ENCODE peak calls at places on chromosomes 16 and 17, in five cellular contexts. V is colonic mucosa, H is mucosa of descending colon, C is GM10248, F is AG09319. S is an unnamed sample.

GRCh38 chr17:65243838-65244237 is 106.7 kb downstream of the RGS9 start:
- DNase-seq in F (no peak), H (no peak), C (no peak), V (no peak), S (no peak)

GRCh38 chr17:74728033-74728701 is 8.9 kb upstream of the RAB37 start:
- DNase-seq in H (no peak), V (no peak), F (no peak), C (no peak), S (no peak)

GRCh38 chr16:20415541-20415940 is 6.2 kb downstream of the ACSM5 start:
- DNase-seq in H (no peak), V (no peak), F (no peak), C (no peak), S (no peak)

GRCh38 chr16:57575468-57576277 is 33.2 kb downstream of the ADGRG5 start:
- DNase-seq in V (no peak), F (no peak), C (no peak), H (no peak), S (no peak)

GRCh38 chr17:382644-383533 is 30.3 kb upstream of the RPH3AL start:
- DNase-seq in V (no peak), C (no peak), F (no peak), H (no peak), S (no peak)

GRCh38 chr16:52597073-52597771 is 50.3 kb upstream of the TOX3 start:
- DNase-seq in H (no peak), V (peak; percentile 81), F (no peak), C (no peak), S (no peak)

GRCh38 chr17:8619294-8619693 is 11.2 kb downstream of the MYH10 start:
- DNase-seq in F (no peak), V (no peak), C (no peak), H (no peak), S (no peak)

GRCh38 chr16:51698647-51699046 is 547.6 kb upstream of the SALL1 start:
- DNase-seq in F (no peak), V (no peak), H (no peak), C (no peak), S (no peak)

GRCh38 chr17:19539841-19540311 is 6.2 kb downstream of the SLC47A1 start:
- DNase-seq in F (no peak), V (no peak), C (no peak), H (no peak), S (no peak)

GRCh38 chr17:21242026-21242700 is 11.0 kb downstream of the NATD1 start:
- DNase-seq in H (no peak), C (no peak), F (no peak), V (no peak), S (no peak)

DNA sequence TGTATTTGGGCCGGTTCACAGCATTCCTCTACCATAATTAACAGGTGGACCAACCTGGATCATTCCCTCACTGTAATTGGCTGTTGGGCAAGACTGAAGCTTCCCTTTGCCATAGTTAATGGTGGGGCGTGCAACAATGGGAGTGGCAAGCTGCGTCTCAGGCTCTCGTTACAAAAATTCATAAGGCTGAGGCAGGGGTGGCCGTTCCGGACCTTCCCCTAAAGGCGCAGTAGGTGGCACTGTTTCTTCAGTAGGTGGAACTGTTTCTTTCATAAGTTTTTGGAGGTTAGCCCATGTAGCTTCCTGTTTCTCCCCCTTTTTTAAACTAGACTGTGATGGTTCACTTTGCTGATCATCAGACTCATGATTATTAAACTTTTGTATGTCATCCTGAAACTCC is 17.0 kb upstream of the TMC5 start:
- DNase-seq in H (no peak), F (no peak), C (no peak), V (no peak), S (no peak)
- TF ChIP-seq CTCF in H (no peak), F (no peak), C (peak; percentile 8), V (no peak), S (peak; percentile 33)

GRCh38 chr17:28712037-28712704 is 483 bp upstream of the PROCA1 start:
- DNase-seq in V (peak; percentile 56), F (no peak), H (peak; percentile 84), C (peak; percentile 83), S (peak; percentile 85)
- TF ChIP-seq CTCF in V (no peak), F (no peak), H (no peak), C (peak; percentile 12), S (peak; percentile 12)

GRCh38 chr17:27457405-27457730 is 1.1 kb downstream of the KSR1 start:
- DNase-seq in V (no peak), F (no peak), H (no peak), C (no peak), S (no peak)

GRCh38 chr17:27457731-27458523 is 1.7 kb downstream of the KSR1 start:
- DNase-seq in F (peak; percentile 20), C (peak; percentile 57), H (no peak), V (no peak), S (peak; percentile 60)

GRCh38 chr17:27456681-27457404 is 595 bp downstream of the KSR1 start:
- DNase-seq in F (no peak), V (no peak), H (peak; percentile 64), C (no peak), S (peak; percentile 39)

GRCh38 chr17:27455569-27455913 is 707 bp upstream of the KSR1 start:
- DNase-seq in F (no peak), V (no peak), C (no peak), H (no peak), S (no peak)

DNA sequence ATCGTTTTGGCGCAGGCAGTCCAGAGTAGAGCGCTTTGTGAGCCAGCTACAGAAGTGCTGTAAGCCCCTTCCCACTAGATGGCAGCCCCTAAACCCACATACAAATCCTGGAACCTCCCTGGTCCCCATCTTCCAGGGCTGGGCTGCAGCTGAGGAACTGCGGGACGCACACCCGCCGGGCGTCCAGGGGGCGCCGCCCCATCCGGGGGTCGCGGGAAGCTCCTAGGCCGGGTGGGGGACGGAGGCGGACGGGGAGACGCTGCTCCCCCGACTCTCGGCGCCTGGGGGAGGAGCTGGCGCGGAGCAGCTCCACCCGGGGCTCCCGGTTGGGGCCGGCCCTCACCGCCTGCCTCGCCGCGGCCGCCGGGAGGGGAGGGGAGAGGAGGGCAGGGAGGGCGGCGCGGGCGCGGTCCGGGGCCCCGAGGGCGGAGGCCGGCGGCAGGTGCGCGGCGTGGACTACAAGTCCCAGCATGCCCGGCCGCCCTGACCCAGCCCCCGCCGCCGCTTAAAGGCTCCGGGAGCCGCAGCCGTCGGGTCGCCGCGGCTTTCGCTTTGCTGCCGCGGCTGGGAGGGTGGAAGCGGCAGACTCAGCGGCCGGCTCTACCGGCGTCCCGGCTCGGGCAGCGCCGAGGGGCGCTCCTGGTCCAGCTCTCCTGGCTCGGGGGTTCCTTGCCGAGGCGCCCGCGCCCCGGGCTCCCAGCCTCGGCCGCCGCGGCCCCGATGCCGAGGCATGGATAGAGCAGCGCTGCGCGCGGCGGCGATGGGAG is at the start of gene KSR1:
- DNase-seq in F (peak; percentile 37), C (peak; percentile 93), V (peak; percentile 82), H (peak; percentile 91), S (peak; percentile 96)
- TF ChIP-seq CTCF in F (peak; percentile 57), C (peak; percentile 39), V (no peak), H (no peak), S (peak; percentile 55)

GRCh38 chr16:82738699-82739098 is 111.9 kb downstream of the CDH13 start:
- DNase-seq in H (no peak), C (no peak), F (no peak), V (no peak), S (no peak)
- TF ChIP-seq CTCF in H (no peak), C (peak; percentile 31), F (peak; percentile 6), V (no peak), S (peak; percentile 8)

GRCh38 chr16:61148930-61149329 is 887.3 kb downstream of the CDH8 start:
- DNase-seq in F (no peak), V (no peak), C (no peak), H (no peak), S (no peak)
- TF ChIP-seq CTCF in F (no peak), V (no peak), C (no peak), H (no peak), S (peak; percentile 19)

DNA sequence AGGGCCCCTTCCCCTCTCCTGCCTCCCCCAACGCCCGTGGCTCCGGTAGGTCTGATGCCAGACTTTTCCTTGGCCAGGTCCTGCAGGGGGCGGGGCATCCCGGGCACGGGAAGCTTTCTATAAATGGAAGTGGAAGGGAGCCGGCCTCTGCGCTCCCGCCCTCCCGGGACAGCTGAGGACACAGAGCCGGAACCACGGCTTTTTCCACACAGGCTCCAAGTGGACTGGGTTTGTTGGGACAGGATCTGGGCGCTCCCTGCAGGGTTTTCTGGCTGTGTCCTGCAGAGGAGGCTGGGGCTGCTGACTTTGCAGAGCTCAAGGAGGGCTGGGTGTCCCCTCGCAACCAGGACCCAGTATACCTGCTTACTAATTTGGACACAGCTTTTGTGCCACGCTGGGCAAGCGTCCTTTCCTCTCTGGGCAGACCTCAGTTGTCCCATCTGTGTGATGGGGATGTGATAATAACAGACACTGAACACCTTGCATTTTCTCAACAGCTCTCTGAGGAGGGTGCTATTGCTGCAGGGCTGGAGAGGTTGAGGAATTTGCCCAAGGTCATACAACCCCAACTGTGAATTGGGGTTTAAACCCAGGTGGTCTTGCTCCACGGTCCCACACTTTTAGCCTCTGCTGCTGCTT is 1.8 kb downstream of the TNS4 start:
- DNase-seq in C (no peak), V (peak; percentile 95), F (no peak), H (peak; percentile 94), S (no peak)
- TF ChIP-seq CTCF in C (no peak), V (no peak), F (peak; percentile 2), H (no peak), S (no peak)

GRCh38 chr17:72077326-72077960 is 43.4 kb upstream of the SOX9 start:
- DNase-seq in H (no peak), F (no peak), C (no peak), V (no peak), S (no peak)
- TF ChIP-seq CTCF in H (no peak), F (no peak), C (no peak), V (no peak), S (no peak)

GRCh38 chr17:38922538-38923291 is 2.7 kb upstream of the LASP1NB start:
- DNase-seq in V (peak; percentile 81), H (no peak), F (peak; percentile 34), C (no peak), S (no peak)
- TF ChIP-seq CTCF in V (no peak), H (no peak), F (no peak), C (no peak), S (no peak)

GRCh38 chr16:687499-687898 is 2.7 kb downstream of the WDR24 start:
- DNase-seq in F (no peak), V (no peak), C (no peak), H (no peak), S (no peak)

GRCh38 chr16:684961-685696 is 995 bp upstream of the JMJD8 start:
- DNase-seq in V (no peak), H (peak; percentile 79), F (no peak), C (no peak), S (no peak)

GRCh38 chr16:686459-687260 is 2.5 kb upstream of the JMJD8 start:
- DNase-seq in C (no peak), V (no peak), H (no peak), F (no peak), S (no peak)

GRCh38 chr16:684067-684794 is at the start of gene JMJD8:
- DNase-seq in V (peak; percentile 97), F (peak; percentile 84), H (peak; percentile 99), C (peak; percentile 97), S (peak; percentile 99)

GRCh38 chr16:685967-686366 is 1.8 kb upstream of the JMJD8 start:
- DNase-seq in F (no peak), C (no peak), V (peak; percentile 70), H (no peak), S (no peak)
- TF ChIP-seq CTCF in F (peak; percentile 35), C (peak; percentile 23), V (peak; percentile 44), H (peak; percentile 23), S (peak; percentile 42)

S was measured in GM13977.